ENCODE peak calls at places on chromosome 10, in six cellular contexts. One of them, this sample, is unnamed.
A peak's percentile ranks its signal among the peaks of the same experiment; 100 is the strongest.

GRCh38 chr10:79927111-79927828 is 21.6 kb downstream of the SFTPD start:
- DNase-seq in choroid plexus epithelial cell: no peak
- DNase-seq in AG09309: no peak
- DNase-seq in coronary artery: no peak
- DNase-seq in astrocyte: no peak
- DNase-seq in mammary epithelial cell: no peak
- DNase-seq in this sample: no peak

GRCh38 chr10:27504897-27505457 is 873 bp downstream of the RAB18 start:
- DNase-seq in AG09309: no peak
- DNase-seq in choroid plexus epithelial cell: peak; percentile 53
- DNase-seq in mammary epithelial cell: peak; percentile 52
- DNase-seq in astrocyte: peak; percentile 56
- DNase-seq in coronary artery: no peak
- DNase-seq in this sample: peak; percentile 39

GRCh38 chr10:28127881-28128280 is 129.0 kb upstream of the ODAD2 start:
- DNase-seq in mammary epithelial cell: no peak
- DNase-seq in AG09309: no peak
- DNase-seq in astrocyte: peak; percentile 33
- DNase-seq in choroid plexus epithelial cell: peak; percentile 13
- DNase-seq in coronary artery: no peak
- DNase-seq in this sample: no peak

GRCh38 chr10:44715081-44715480 is 196.1 kb upstream of the TMEM72 start:
- DNase-seq in AG09309: no peak
- DNase-seq in choroid plexus epithelial cell: peak; percentile 74
- DNase-seq in astrocyte: peak; percentile 95
- DNase-seq in coronary artery: no peak
- DNase-seq in mammary epithelial cell: no peak
- DNase-seq in this sample: peak; percentile 77

GRCh38 chr10:108801775-108802516 is 1121.4 kb downstream of the XPNPEP1 start:
- DNase-seq in AG09309: no peak
- DNase-seq in mammary epithelial cell: no peak
- DNase-seq in astrocyte: peak; percentile 92
- DNase-seq in choroid plexus epithelial cell: peak; percentile 90
- DNase-seq in coronary artery: no peak
- DNase-seq in this sample: peak; percentile 69

GRCh38 chr10:129272171-129272570 is 194.9 kb upstream of the MGMT start:
- DNase-seq in AG09309: no peak
- DNase-seq in mammary epithelial cell: no peak
- DNase-seq in choroid plexus epithelial cell: no peak
- DNase-seq in coronary artery: no peak
- DNase-seq in astrocyte: no peak
- DNase-seq in this sample: no peak

GRCh38 chr10:10587744-10588393 is 429.8 kb upstream of the CELF2 start:
- DNase-seq in choroid plexus epithelial cell: no peak
- DNase-seq in mammary epithelial cell: no peak
- DNase-seq in coronary artery: no peak
- DNase-seq in astrocyte: no peak
- DNase-seq in AG09309: no peak
- DNase-seq in this sample: no peak

GRCh38 chr10:104351067-104351681 is 2.5 kb upstream of the CFAP58 start:
- DNase-seq in mammary epithelial cell: peak; percentile 92
- DNase-seq in AG09309: no peak
- DNase-seq in choroid plexus epithelial cell: peak; percentile 39
- DNase-seq in coronary artery: no peak
- DNase-seq in astrocyte: peak; percentile 80
- DNase-seq in this sample: peak; percentile 67

GRCh38 chr10:127916826-127917225 is 9.9 kb downstream of the PTPRE start:
- DNase-seq in astrocyte: no peak
- DNase-seq in AG09309: no peak
- DNase-seq in choroid plexus epithelial cell: no peak
- DNase-seq in mammary epithelial cell: no peak
- DNase-seq in coronary artery: no peak
- DNase-seq in this sample: no peak

GRCh38 chr10:51422311-51423120 is 276.9 kb downstream of the CSTF2T start:
- DNase-seq in coronary artery: no peak
- DNase-seq in astrocyte: peak; percentile 15
- DNase-seq in choroid plexus epithelial cell: peak; percentile 84
- DNase-seq in AG09309: peak; percentile 29
- DNase-seq in mammary epithelial cell: peak; percentile 14
- DNase-seq in this sample: peak; percentile 80

GRCh38 chr10:44233561-44234470 is 151.1 kb downstream of the CXCL12 start:
- DNase-seq in astrocyte: peak; percentile 31
- DNase-seq in choroid plexus epithelial cell: peak; percentile 37
- DNase-seq in coronary artery: no peak
- DNase-seq in AG09309: no peak
- DNase-seq in mammary epithelial cell: no peak
- DNase-seq in this sample: no peak

GRCh38 chr10:16967866-16968721 is 150.9 kb upstream of the RSU1 start:
- DNase-seq in choroid plexus epithelial cell: peak; percentile 96
- DNase-seq in mammary epithelial cell: peak; percentile 49
- DNase-seq in AG09309: no peak
- DNase-seq in coronary artery: no peak
- DNase-seq in astrocyte: peak; percentile 92
- DNase-seq in this sample: peak; percentile 85

GRCh38 chr10:63675171-63675570 is 154.0 kb downstream of the REEP3 start:
- DNase-seq in coronary artery: no peak
- DNase-seq in AG09309: no peak
- DNase-seq in mammary epithelial cell: no peak
- DNase-seq in astrocyte: peak; percentile 53
- DNase-seq in choroid plexus epithelial cell: peak; percentile 46
- DNase-seq in this sample: peak; percentile 77

GRCh38 chr10:33799281-33799943 is 464.9 kb upstream of the NRP1 start:
- DNase-seq in AG09309: no peak
- DNase-seq in choroid plexus epithelial cell: no peak
- DNase-seq in astrocyte: peak; percentile 11
- DNase-seq in coronary artery: no peak
- DNase-seq in mammary epithelial cell: no peak
- DNase-seq in this sample: peak; percentile 28

GRCh38 chr10:66365686-66366085 is 560.1 kb upstream of the LRRTM3 start:
- DNase-seq in coronary artery: no peak
- DNase-seq in astrocyte: peak; percentile 2
- DNase-seq in mammary epithelial cell: no peak
- DNase-seq in choroid plexus epithelial cell: no peak
- DNase-seq in AG09309: no peak
- DNase-seq in this sample: no peak

GRCh38 chr10:131242007-131242406 is 69.5 kb downstream of the TCERG1L start:
- DNase-seq in choroid plexus epithelial cell: no peak
- DNase-seq in mammary epithelial cell: no peak
- DNase-seq in AG09309: no peak
- DNase-seq in astrocyte: no peak
- DNase-seq in coronary artery: no peak
- DNase-seq in this sample: no peak

GRCh38 chr10:772227-772637 is 82.8 kb upstream of the DIP2C start:
- DNase-seq in choroid plexus epithelial cell: no peak
- DNase-seq in AG09309: no peak
- DNase-seq in mammary epithelial cell: no peak
- DNase-seq in coronary artery: no peak
- DNase-seq in astrocyte: no peak
- DNase-seq in this sample: no peak

GRCh38 chr10:73956476-73957338 is 41.2 kb upstream of the VCL start:
- DNase-seq in mammary epithelial cell: peak; percentile 55
- DNase-seq in astrocyte: peak; percentile 61
- DNase-seq in AG09309: no peak
- DNase-seq in coronary artery: no peak
- DNase-seq in choroid plexus epithelial cell: peak; percentile 35
- DNase-seq in this sample: peak; percentile 39

GRCh38 chr10:112752268-112752667 is 197.8 kb upstream of the TCF7L2 start:
- DNase-seq in coronary artery: no peak
- DNase-seq in AG09309: no peak
- DNase-seq in astrocyte: peak; percentile 12
- DNase-seq in choroid plexus epithelial cell: peak; percentile 67
- DNase-seq in mammary epithelial cell: no peak
- DNase-seq in this sample: peak; percentile 44

GRCh38 chr10:112751651-112752050 is 198.4 kb upstream of the TCF7L2 start:
- DNase-seq in mammary epithelial cell: no peak
- DNase-seq in astrocyte: no peak
- DNase-seq in AG09309: no peak
- DNase-seq in choroid plexus epithelial cell: no peak
- DNase-seq in coronary artery: no peak
- DNase-seq in this sample: no peak

GRCh38 chr10:112755446-112756117 is 194.5 kb upstream of the TCF7L2 start:
- DNase-seq in astrocyte: no peak
- DNase-seq in AG09309: no peak
- DNase-seq in choroid plexus epithelial cell: no peak
- DNase-seq in mammary epithelial cell: no peak
- DNase-seq in coronary artery: no peak
- DNase-seq in this sample: no peak

GRCh38 chr10:112756118-112756512 is 193.9 kb upstream of the TCF7L2 start:
- DNase-seq in astrocyte: no peak
- DNase-seq in AG09309: no peak
- DNase-seq in mammary epithelial cell: no peak
- DNase-seq in choroid plexus epithelial cell: no peak
- DNase-seq in coronary artery: no peak
- DNase-seq in this sample: no peak

GRCh38 chr10:112754001-112754411 is 196.0 kb upstream of the TCF7L2 start:
- DNase-seq in AG09309: no peak
- DNase-seq in choroid plexus epithelial cell: peak; percentile 58
- DNase-seq in coronary artery: no peak
- DNase-seq in mammary epithelial cell: peak; percentile 16
- DNase-seq in astrocyte: peak; percentile 12
- DNase-seq in this sample: peak; percentile 39
- H3K4me3 ChIP-seq in AG09309: no peak overlapping the region
- H3K4me3 ChIP-seq in choroid plexus epithelial cell: peak overlapping the region; percentile 3
- H3K4me3 ChIP-seq in coronary artery: no peak overlapping the region
- H3K4me3 ChIP-seq in mammary epithelial cell: no peak overlapping the region
- H3K4me3 ChIP-seq in astrocyte: no peak overlapping the region
- H3K4me3 ChIP-seq in this sample: peak overlapping the region; percentile 4

GRCh38 chr10:20856484-20856883 is 40.6 kb downstream of the NEBL start:
- DNase-seq in astrocyte: no peak
- DNase-seq in AG09309: no peak
- DNase-seq in coronary artery: no peak
- DNase-seq in choroid plexus epithelial cell: no peak
- DNase-seq in mammary epithelial cell: no peak
- DNase-seq in this sample: no peak

GRCh38 chr10:20855398-20856038 is 41.6 kb downstream of the NEBL start:
- DNase-seq in AG09309: no peak
- DNase-seq in coronary artery: no peak
- DNase-seq in mammary epithelial cell: no peak
- DNase-seq in choroid plexus epithelial cell: peak; percentile 72
- DNase-seq in astrocyte: peak; percentile 8
- DNase-seq in this sample: peak; percentile 54

GRCh38 chr10:20853276-20853675 is 43.8 kb downstream of the NEBL start:
- DNase-seq in mammary epithelial cell: no peak
- DNase-seq in coronary artery: no peak
- DNase-seq in AG09309: no peak
- DNase-seq in astrocyte: no peak
- DNase-seq in choroid plexus epithelial cell: no peak
- DNase-seq in this sample: no peak

GRCh38 chr10:20863008-20863407 is 34.1 kb downstream of the NEBL start:
- DNase-seq in astrocyte: no peak
- DNase-seq in mammary epithelial cell: no peak
- DNase-seq in choroid plexus epithelial cell: no peak
- DNase-seq in AG09309: no peak
- DNase-seq in coronary artery: no peak
- DNase-seq in this sample: no peak

GRCh38 chr10:20858292-20859124 is 38.6 kb downstream of the NEBL start:
- DNase-seq in choroid plexus epithelial cell: peak; percentile 74
- DNase-seq in coronary artery: no peak
- DNase-seq in mammary epithelial cell: peak; percentile 25
- DNase-seq in astrocyte: peak; percentile 27
- DNase-seq in AG09309: no peak
- DNase-seq in this sample: peak; percentile 65
- TF ChIP-seq CTCF in choroid plexus epithelial cell: peak; percentile 58
- TF ChIP-seq CTCF in coronary artery: no peak
- TF ChIP-seq CTCF in mammary epithelial cell: peak; percentile 54
- TF ChIP-seq CTCF in astrocyte: peak; percentile 50
- TF ChIP-seq CTCF in AG09309: no peak
- TF ChIP-seq CTCF in this sample: peak; percentile 50

GRCh38 chr10:125084191-125085186 is 75.9 kb downstream of the CTBP2 start:
- DNase-seq in coronary artery: peak; percentile 95
- DNase-seq in choroid plexus epithelial cell: peak; percentile 94
- DNase-seq in astrocyte: peak; percentile 93
- DNase-seq in mammary epithelial cell: peak; percentile 91
- DNase-seq in AG09309: peak; percentile 51
- DNase-seq in this sample: peak; percentile 92
- H3K4me3 ChIP-seq in coronary artery: peak overlapping the region; percentile 58
- H3K4me3 ChIP-seq in choroid plexus epithelial cell: no peak overlapping the region
- H3K4me3 ChIP-seq in astrocyte: no peak overlapping the region
- H3K4me3 ChIP-seq in mammary epithelial cell: no peak overlapping the region
- H3K4me3 ChIP-seq in AG09309: no peak overlapping the region
- H3K4me3 ChIP-seq in this sample: peak overlapping the region; percentile 1

GRCh38 chr10:87816163-87816841 is 1.7 kb downstream of the ATAD1 start:
- DNase-seq in AG09309: no peak
- DNase-seq in astrocyte: no peak
- DNase-seq in mammary epithelial cell: no peak
- DNase-seq in coronary artery: no peak
- DNase-seq in choroid plexus epithelial cell: no peak
- DNase-seq in this sample: peak; percentile 4
- TF ChIP-seq CTCF in AG09309: peak; percentile 5
- TF ChIP-seq CTCF in astrocyte: no peak
- TF ChIP-seq CTCF in mammary epithelial cell: peak; percentile 25
- TF ChIP-seq CTCF in coronary artery: no peak
- TF ChIP-seq CTCF in choroid plexus epithelial cell: peak; percentile 19
- TF ChIP-seq CTCF in this sample: no peak

DNA sequence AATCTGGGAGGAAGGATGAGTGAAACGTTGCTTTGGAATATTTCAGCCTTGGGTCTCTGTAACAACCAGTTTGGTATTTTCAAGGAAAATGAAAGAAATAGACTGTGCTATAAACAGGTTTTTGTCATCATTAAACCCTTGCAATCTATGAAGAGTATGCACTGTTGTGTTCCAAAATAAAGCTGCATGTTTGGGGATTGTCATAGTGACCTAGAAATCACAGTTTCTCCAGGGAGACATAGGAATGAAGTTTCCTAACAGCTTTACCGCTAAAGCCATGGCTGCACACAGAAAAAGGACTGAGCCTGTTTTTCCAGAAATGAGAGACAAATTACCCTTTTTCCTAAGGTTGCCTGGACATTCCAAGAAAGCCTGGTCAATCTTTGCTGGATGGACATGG is 60.7 kb upstream of the HABP2 start:
- DNase-seq in mammary epithelial cell: no peak
- DNase-seq in astrocyte: no peak
- DNase-seq in choroid plexus epithelial cell: peak; percentile 5
- DNase-seq in coronary artery: no peak
- DNase-seq in AG09309: no peak
- DNase-seq in this sample: no peak
- H3K4me3 ChIP-seq in mammary epithelial cell: no peak overlapping the region
- H3K4me3 ChIP-seq in astrocyte: no peak overlapping the region
- H3K4me3 ChIP-seq in choroid plexus epithelial cell: no peak overlapping the region
- H3K4me3 ChIP-seq in coronary artery: peak overlapping the region; percentile 64
- H3K4me3 ChIP-seq in AG09309: no peak overlapping the region
- H3K4me3 ChIP-seq in this sample: no peak overlapping the region

DNA sequence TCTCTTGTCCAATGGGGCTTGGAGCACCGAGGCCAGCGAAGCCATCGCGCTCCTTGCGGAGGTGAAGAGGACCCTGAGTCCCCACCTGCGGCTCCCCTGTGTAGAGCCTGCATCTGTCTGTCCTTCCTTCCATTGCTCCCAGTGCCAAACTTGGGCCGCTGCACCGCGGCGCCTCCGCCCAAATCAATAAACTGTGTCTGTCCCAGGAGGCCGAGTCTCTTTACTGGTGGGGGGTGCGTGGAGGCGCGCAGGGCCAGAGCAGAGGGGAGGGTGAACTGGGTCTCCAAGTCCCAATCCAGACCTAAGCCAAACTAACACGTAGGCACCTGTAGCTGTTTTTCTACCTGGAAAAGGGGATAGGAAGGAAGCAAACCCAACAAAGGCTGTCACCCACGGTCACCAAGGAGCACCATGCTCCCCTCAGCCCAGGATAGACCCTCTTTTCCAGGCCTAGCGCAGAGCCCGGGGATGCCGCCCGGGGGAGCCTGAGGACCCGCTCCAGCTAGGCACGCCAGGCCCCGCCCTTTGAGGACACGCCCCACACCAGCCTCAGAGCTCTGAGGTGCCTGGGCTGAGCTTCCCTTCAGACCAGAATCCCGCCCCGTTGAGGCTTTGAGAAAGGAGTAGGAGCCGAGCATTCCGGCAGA is 1.2 kb upstream of the CHAT start:
- DNase-seq in coronary artery: peak; percentile 63
- DNase-seq in choroid plexus epithelial cell: no peak
- DNase-seq in astrocyte: no peak
- DNase-seq in mammary epithelial cell: no peak
- DNase-seq in AG09309: no peak
- DNase-seq in this sample: no peak
- TF ChIP-seq CTCF in coronary artery: no peak
- TF ChIP-seq CTCF in choroid plexus epithelial cell: no peak
- TF ChIP-seq CTCF in astrocyte: no peak
- TF ChIP-seq CTCF in mammary epithelial cell: no peak
- TF ChIP-seq CTCF in AG09309: no peak
- TF ChIP-seq CTCF in this sample: no peak

This sample was measured in fibroblast of the aortic adventitia.